ENCODE peak calls at places on chromosomes 6 and 20, in four cellular contexts. One of them, this sample, is unnamed.
A peak's percentile ranks its signal among the peaks of the same experiment; 100 is the strongest.

GRCh38 chr20:36101201-36101600 is 53.3 kb upstream of the EPB41L1 start:
- DNase-seq in stomach: peak; percentile 79
- DNase-seq in mesendoderm: no peak
- DNase-seq in left lung: peak; percentile 56
- DNase-seq in this sample: no peak

GRCh38 chr20:8130840-8131526 is 1.1 kb upstream of the PLCB1 start:
- DNase-seq in stomach: no peak
- DNase-seq in mesendoderm: no peak
- DNase-seq in left lung: no peak
- DNase-seq in this sample: no peak

GRCh38 chr6:165568326-165568725 is 94.7 kb downstream of the PDE10A start:
- DNase-seq in stomach: no peak
- DNase-seq in mesendoderm: no peak
- DNase-seq in left lung: no peak
- DNase-seq in this sample: no peak

GRCh38 chr6:45955597-45955996 is 60.1 kb downstream of the CLIC5 start:
- DNase-seq in stomach: no peak
- DNase-seq in mesendoderm: no peak
- DNase-seq in left lung: no peak
- DNase-seq in this sample: no peak

GRCh38 chr20:14984768-14985622 is 647.6 kb upstream of the FLRT3 start:
- DNase-seq in stomach: no peak
- DNase-seq in mesendoderm: no peak
- DNase-seq in left lung: peak; percentile 35
- DNase-seq in this sample: no peak

GRCh38 chr6:70811788-70812187 is 144.1 kb downstream of the SMAP1 start:
- DNase-seq in stomach: no peak
- DNase-seq in mesendoderm: no peak
- DNase-seq in left lung: no peak
- DNase-seq in this sample: no peak

GRCh38 chr6:3532296-3532916 is 75.6 kb upstream of the SLC22A23 start:
- DNase-seq in stomach: no peak
- DNase-seq in mesendoderm: no peak
- DNase-seq in left lung: no peak
- DNase-seq in this sample: no peak

GRCh38 chr6:11011787-11012234 is 32.3 kb downstream of the ELOVL2 start:
- DNase-seq in stomach: peak; percentile 40
- DNase-seq in mesendoderm: peak; percentile 88
- DNase-seq in left lung: no peak
- DNase-seq in this sample: no peak

GRCh38 chr20:48489656-48490055 is 338.1 kb downstream of the PREX1 start:
- DNase-seq in stomach: no peak
- DNase-seq in mesendoderm: no peak
- DNase-seq in left lung: no peak
- DNase-seq in this sample: no peak

GRCh38 chr6:81451787-81452186 is 300.7 kb downstream of the TENT5A start:
- DNase-seq in stomach: no peak
- DNase-seq in mesendoderm: peak; percentile 65
- DNase-seq in left lung: no peak
- DNase-seq in this sample: no peak
- H3K27ac ChIP-seq in stomach: no peak overlapping the region
- H3K27ac ChIP-seq in mesendoderm: no peak overlapping the region
- H3K27ac ChIP-seq in left lung: no peak overlapping the region
- H3K27ac ChIP-seq in this sample: no peak overlapping the region

DNA sequence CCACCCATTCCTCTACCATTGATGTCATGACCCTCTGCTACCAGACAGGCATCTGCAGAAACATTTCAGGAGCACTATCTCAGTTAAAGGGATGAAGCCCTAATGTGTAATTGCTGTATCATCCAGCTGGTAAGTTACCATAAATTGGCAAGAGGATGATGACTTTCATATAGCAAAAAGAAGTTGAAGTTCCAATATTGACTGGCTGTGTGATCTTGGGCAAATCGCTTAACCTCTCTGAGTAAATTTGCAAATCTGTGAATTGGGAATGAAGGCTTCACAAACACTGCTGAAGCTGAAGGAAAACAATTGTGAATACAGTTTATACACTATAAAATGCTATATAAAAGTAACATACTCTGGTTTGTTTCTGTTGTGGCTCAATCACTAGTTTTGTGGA is 89.5 kb upstream of the PHACTR1 start:
- DNase-seq in stomach: no peak
- DNase-seq in mesendoderm: no peak
- DNase-seq in left lung: no peak
- DNase-seq in this sample: no peak
- H3K27ac ChIP-seq in stomach: no peak overlapping the region
- H3K27ac ChIP-seq in mesendoderm: no peak overlapping the region
- H3K27ac ChIP-seq in left lung: no peak overlapping the region
- H3K27ac ChIP-seq in this sample: no peak overlapping the region

GRCh38 chr6:116036075-116036773 is 24.5 kb downstream of the FRK start:
- DNase-seq in stomach: no peak
- DNase-seq in mesendoderm: peak; percentile 69
- DNase-seq in left lung: no peak
- DNase-seq in this sample: no peak
- H3K27ac ChIP-seq in stomach: peak overlapping the region; percentile 43
- H3K27ac ChIP-seq in mesendoderm: no peak overlapping the region
- H3K27ac ChIP-seq in left lung: peak overlapping the region; percentile 50
- H3K27ac ChIP-seq in this sample: no peak overlapping the region

GRCh38 chr20:47320990-47321805 is 35.3 kb downstream of the ZMYND8 start:
- DNase-seq in stomach: peak; percentile 41
- DNase-seq in mesendoderm: peak; percentile 71
- DNase-seq in left lung: no peak
- DNase-seq in this sample: no peak
- H3K27ac ChIP-seq in stomach: peak overlapping the region; percentile 97
- H3K27ac ChIP-seq in mesendoderm: peak overlapping the region; percentile 88
- H3K27ac ChIP-seq in left lung: peak overlapping the region; percentile 94
- H3K27ac ChIP-seq in this sample: no peak overlapping the region

GRCh38 chr6:159062564-159062945 is 17.8 kb upstream of the TAGAP start:
- DNase-seq in stomach: no peak
- DNase-seq in mesendoderm: no peak
- DNase-seq in left lung: no peak
- DNase-seq in this sample: peak; percentile 48

GRCh38 chr6:159063549-159063948 is 18.8 kb upstream of the TAGAP start:
- DNase-seq in stomach: no peak
- DNase-seq in mesendoderm: no peak
- DNase-seq in left lung: no peak
- DNase-seq in this sample: no peak

GRCh38 chr6:159061146-159061545 is 16.4 kb upstream of the TAGAP start:
- DNase-seq in stomach: no peak
- DNase-seq in mesendoderm: no peak
- DNase-seq in left lung: no peak
- DNase-seq in this sample: no peak

GRCh38 chr6:159062965-159063364 is 18.2 kb upstream of the TAGAP start:
- DNase-seq in stomach: no peak
- DNase-seq in mesendoderm: no peak
- DNase-seq in left lung: no peak
- DNase-seq in this sample: no peak

GRCh38 chr6:159061805-159062563 is 17.2 kb upstream of the TAGAP start:
- DNase-seq in stomach: no peak
- DNase-seq in mesendoderm: no peak
- DNase-seq in left lung: no peak
- DNase-seq in this sample: no peak
- H3K27ac ChIP-seq in stomach: peak overlapping the region; percentile 55
- H3K27ac ChIP-seq in mesendoderm: no peak overlapping the region
- H3K27ac ChIP-seq in left lung: peak overlapping the region; percentile 42
- H3K27ac ChIP-seq in this sample: peak overlapping the region; percentile 87

GRCh38 chr6:148500402-148500801 is 157.8 kb downstream of the SASH1 start:
- DNase-seq in stomach: no peak
- DNase-seq in mesendoderm: no peak
- DNase-seq in left lung: no peak
- DNase-seq in this sample: no peak
- H3K27ac ChIP-seq in stomach: peak overlapping the region; percentile 73
- H3K27ac ChIP-seq in mesendoderm: no peak overlapping the region
- H3K27ac ChIP-seq in left lung: no peak overlapping the region
- H3K27ac ChIP-seq in this sample: no peak overlapping the region

DNA sequence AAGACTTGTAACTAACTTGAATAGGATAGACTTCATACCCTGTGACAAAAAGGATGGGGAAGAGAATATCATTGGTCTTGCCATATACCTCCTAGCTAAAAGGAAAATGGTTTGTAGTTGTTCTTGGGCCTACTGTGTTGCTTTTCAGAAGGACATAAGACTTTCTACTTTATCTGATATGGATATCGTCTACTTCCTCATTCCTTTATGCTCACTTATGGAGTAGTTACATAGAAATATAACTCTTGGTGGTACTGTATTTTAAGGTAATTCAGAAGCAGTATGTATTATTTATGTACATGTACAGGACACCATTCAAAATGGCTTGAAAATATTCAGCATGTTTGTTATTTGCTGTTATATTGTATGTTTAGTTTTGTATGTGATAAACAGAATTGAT is 8.0 kb downstream of the FAM217B start:
- DNase-seq in stomach: no peak
- DNase-seq in mesendoderm: no peak
- DNase-seq in left lung: no peak
- DNase-seq in this sample: no peak
- H3K27ac ChIP-seq in stomach: no peak overlapping the region
- H3K27ac ChIP-seq in mesendoderm: no peak overlapping the region
- H3K27ac ChIP-seq in left lung: no peak overlapping the region
- H3K27ac ChIP-seq in this sample: no peak overlapping the region